ENCODE peak calls at places on chromosomes 7 and 10, in six cellular contexts. B is spleen, N is endothelial cell of umbilical vein, U is transverse colon, E is HCT116, Y is SK-N-MC. A is an unnamed sample. For H3K9me3, the result is how much of the 10 kb centered on the place peaks cover.

GRCh38 chr7:45696476-45696875 is 122.3 kb downstream of the ADCY1 start:
- DNase-seq in B (peak), N (no peak), U (no peak), E (no peak), Y (no peak), A (peak)

GRCh38 chr7:51025668-51026067 is 243.0 kb upstream of the GRB10 start:
- DNase-seq in B (no peak), N (no peak), U (no peak), E (no peak), Y (no peak), A (no peak)

GRCh38 chr7:121473645-121474300 is 77.7 kb upstream of the FAM3C start:
- DNase-seq in B (no peak), N (no peak), U (peak), E (no peak), Y (no peak), A (no peak)

GRCh38 chr7:85160223-85160622 is 26.6 kb downstream of the SEMA3D start:
- DNase-seq in B (no peak), N (peak), U (no peak), E (no peak), Y (no peak), A (no peak)

GRCh38 chr10:64156131-64156530 is 634.9 kb downstream of the REEP3 start:
- DNase-seq in B (no peak), N (no peak), U (no peak), E (no peak), Y (no peak), A (no peak)

GRCh38 chr7:116686812-116687419 is 14.9 kb downstream of the MET start:
- DNase-seq in B (no peak), N (no peak), U (no peak), E (no peak), Y (no peak), A (no peak)

GRCh38 chr10:9342865-9343450 is 1288.5 kb downstream of the GATA3 start:
- DNase-seq in B (no peak), N (peak), U (no peak), E (no peak), Y (no peak), A (no peak)

GRCh38 chr10:34768261-34768971 is 46.7 kb downstream of the PARD3 start:
- DNase-seq in B (no peak), N (no peak), U (peak), E (no peak), Y (no peak), A (peak)

GRCh38 chr10:107544706-107545520 is 380.4 kb upstream of the SORCS1 start:
- DNase-seq in B (no peak), N (no peak), U (no peak), E (no peak), Y (no peak), A (no peak)

GRCh38 chr7:158061031-158061630 is 526.5 kb downstream of the PTPRN2 start:
- DNase-seq in B (peak), N (no peak), U (no peak), E (no peak), Y (no peak), A (no peak)

GRCh38 chr7:158060216-158060615 is 527.4 kb downstream of the PTPRN2 start:
- DNase-seq in B (peak), N (no peak), U (no peak), E (no peak), Y (no peak), A (no peak)

GRCh38 chr7:158063850-158064610 is 523.6 kb downstream of the PTPRN2 start:
- DNase-seq in B (peak), N (no peak), U (no peak), E (no peak), Y (no peak), A (no peak)

GRCh38 chr7:158062661-158063060 is 525.0 kb downstream of the PTPRN2 start:
- DNase-seq in B (peak), N (no peak), U (no peak), E (no peak), Y (no peak), A (no peak)

DNA sequence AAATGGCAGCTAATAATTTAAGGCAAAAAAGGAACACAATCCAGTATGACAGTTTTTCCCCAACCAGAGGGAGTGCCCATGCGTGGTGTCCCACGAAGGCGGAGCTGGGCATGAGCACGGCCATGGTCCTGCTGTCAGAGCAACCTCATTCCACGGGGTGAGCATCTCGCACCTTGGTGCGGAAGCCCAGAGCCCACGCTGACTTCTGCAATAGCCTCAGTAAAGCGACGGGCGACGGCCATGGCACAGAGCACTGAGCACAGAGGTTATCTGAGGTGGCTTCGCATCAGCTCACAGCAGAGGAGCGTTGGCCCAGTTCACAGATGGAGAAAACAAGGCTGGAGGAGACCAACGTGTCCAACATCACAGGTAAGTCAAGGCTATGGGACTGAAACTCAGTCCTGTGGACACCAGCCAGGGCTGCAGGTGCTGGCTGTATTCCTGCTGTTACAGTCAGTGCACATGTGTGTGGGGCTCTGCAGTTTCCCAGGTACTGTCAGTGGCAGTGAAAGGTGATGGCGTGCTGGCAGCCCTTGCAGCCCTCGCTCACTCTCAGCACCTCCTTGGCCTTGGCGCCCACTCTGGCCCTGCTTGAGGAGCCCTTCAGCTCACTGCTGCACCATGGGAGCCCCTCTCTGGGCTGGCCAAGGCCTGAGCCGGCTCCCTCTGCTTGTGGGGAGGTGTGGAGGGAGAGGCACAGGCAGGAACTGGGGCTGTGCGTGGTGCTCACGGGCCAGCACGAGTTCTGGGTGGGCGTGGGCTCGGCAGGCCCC is 525.6 kb downstream of the PTPRN2 start:
- DNase-seq in B (peak), N (no peak), U (no peak), E (no peak), Y (no peak), A (no peak)
- H3K9me3 ChIP-seq in B (under half), N (under half), U (under half), E (under half), Y (under half), A (under half)

DNA sequence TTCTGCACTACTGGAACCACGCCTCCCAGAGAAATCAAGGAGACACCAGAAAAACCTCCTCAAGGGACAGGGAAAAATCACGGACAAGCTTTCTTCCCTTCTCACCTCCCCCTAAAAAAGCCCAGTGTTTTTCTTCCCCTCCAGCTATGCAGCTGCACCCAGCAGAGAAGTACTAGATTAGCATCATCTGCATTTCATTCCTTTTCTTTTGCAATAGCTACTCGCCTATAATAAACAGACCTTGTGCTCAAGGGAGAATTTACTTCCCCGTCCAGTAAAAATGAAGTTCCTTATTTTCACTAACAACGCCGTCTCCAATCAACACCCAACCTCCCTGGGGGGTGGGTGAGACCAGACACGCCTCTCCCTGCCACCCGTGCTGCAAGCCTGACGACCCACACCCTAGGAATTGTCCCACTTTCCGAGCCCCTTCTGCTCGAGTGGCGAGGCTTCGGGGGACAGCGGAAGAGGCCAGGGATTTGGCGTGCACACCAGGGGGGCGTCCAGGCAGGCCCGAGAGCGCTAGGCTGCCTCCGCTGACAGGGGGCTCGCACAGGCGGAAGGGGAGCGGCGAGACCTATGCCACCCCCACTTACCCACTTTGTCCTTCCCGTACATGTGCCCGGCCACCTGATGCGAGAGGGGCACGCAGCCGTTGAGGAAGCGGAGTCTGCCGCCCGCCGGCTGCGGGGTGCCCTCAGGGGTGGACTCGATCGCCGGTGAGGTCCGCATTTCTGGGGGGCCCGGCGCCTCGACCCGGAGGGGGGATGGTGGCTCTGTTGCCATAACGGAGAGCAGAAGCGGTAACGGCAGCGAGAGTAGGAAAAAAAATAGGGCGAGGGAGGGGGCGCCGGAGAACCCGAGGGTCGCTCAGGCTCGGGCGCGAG is 625 bp downstream of the IPMK start:
- DNase-seq in B (peak), N (peak), U (peak), E (no peak), Y (no peak), A (peak)
- TF ChIP-seq POLR2AphosphoS5 in B (peak), N (no peak), U (peak), E (no peak), Y (no peak), A (peak)

DNA sequence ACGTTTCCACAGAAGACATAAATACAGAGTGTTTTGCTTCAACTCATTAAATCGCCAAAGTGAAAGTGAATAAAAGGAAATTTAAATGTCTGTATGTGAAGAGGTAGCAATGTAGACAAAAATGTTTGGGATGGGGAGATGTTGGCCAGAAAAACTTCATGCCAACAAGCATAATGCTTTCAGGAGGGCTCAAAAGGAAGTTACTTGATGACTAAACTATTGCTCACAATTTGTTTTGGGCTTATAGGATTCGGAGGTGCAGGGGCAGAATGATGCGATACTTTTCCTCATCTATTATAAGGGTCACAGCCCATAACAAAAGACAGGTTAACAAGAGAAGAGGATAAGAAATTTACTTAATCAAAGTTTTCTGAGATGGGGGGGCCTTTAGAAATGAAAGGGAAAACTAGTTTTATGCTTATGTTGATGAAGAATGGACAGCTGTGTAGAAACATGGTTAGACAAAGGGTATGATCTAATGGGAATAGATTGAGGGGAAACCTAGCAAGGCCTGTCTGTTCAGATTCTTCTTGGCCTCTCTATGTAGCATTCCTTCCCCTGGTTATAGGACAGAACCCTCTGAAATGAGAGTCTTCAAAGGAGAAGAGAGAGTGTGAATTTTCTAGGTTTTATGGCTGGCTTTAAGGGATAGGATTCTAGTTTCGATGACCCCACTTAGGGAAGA is 898.6 kb downstream of the LRMDA start:
- DNase-seq in B (no peak), N (peak), U (no peak), E (no peak), Y (no peak), A (no peak)
- H3K27ac ChIP-seq in B (no peak), N (peak), U (no peak), E (no peak), Y (no peak), A (no peak)

GRCh38 chr10:80466724-80467326 is 12.7 kb downstream of the TSPAN14 start:
- DNase-seq in B (no peak), N (no peak), U (no peak), E (no peak), Y (no peak), A (no peak)

GRCh38 chr10:80470266-80470665 is 16.2 kb downstream of the TSPAN14 start:
- DNase-seq in B (no peak), N (no peak), U (no peak), E (no peak), Y (no peak), A (no peak)

GRCh38 chr10:80468806-80469421 is 14.8 kb downstream of the TSPAN14 start:
- DNase-seq in B (no peak), N (no peak), U (no peak), E (no peak), Y (no peak), A (no peak)

GRCh38 chr10:80465839-80466590 is 11.9 kb downstream of the TSPAN14 start:
- DNase-seq in B (peak), N (no peak), U (no peak), E (no peak), Y (no peak), A (no peak)

GRCh38 chr10:80468002-80468401 is 13.9 kb downstream of the TSPAN14 start:
- DNase-seq in B (peak), N (peak), U (peak), E (no peak), Y (no peak), A (peak)
- H3K9me3 ChIP-seq in B (under half), N (under half), U (under half), E (under half), Y (under half), A (under half)

DNA sequence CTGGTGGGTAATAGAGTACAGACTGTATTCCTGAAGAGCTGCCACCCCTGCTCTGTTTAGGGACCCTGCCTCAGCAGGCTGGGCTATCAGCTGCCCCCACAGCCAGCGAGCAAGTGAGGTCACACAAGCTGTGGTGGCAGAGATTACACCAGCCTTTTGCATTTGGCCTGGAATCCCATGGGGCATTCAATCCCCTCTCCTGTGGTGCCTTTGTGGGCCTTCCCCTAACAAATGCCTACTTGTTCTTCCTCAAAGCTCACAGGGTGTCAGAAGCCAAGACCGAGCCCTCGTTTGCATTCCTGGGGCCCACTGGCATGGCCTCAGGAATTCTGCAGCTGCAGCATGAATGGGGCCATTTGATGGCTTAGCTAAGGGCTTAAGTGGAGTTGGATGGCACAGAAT is 212.7 kb upstream of the PHYHIPL start:
- DNase-seq in B (no peak), N (no peak), U (no peak), E (no peak), Y (no peak), A (no peak)
- TF ChIP-seq POLR2AphosphoS5 in B (no peak), N (no peak), U (no peak), E (no peak), Y (no peak), A (peak)

GRCh38 chr10:110873951-110874350 is 2.2 kb downstream of the PDCD4 start:
- DNase-seq in B (no peak), N (peak), U (no peak), E (no peak), Y (no peak), A (no peak)

GRCh38 chr10:110876788-110877187 is 5.1 kb downstream of the PDCD4 start:
- DNase-seq in B (no peak), N (no peak), U (no peak), E (no peak), Y (no peak), A (no peak)

GRCh38 chr10:110872984-110873569 is 1.3 kb downstream of the PDCD4 start:
- DNase-seq in B (no peak), N (peak), U (no peak), E (no peak), Y (no peak), A (no peak)

GRCh38 chr10:110872145-110872983 is 636 bp downstream of the PDCD4 start:
- DNase-seq in B (peak), N (peak), U (peak), E (no peak), Y (no peak), A (peak)

GRCh38 chr10:110876000-110876399 is 4.3 kb downstream of the PDCD4 start:
- DNase-seq in B (no peak), N (no peak), U (no peak), E (no peak), Y (no peak), A (no peak)
- H3K27ac ChIP-seq in B (no peak), N (no peak), U (peak), E (no peak), Y (no peak), A (no peak)

DNA sequence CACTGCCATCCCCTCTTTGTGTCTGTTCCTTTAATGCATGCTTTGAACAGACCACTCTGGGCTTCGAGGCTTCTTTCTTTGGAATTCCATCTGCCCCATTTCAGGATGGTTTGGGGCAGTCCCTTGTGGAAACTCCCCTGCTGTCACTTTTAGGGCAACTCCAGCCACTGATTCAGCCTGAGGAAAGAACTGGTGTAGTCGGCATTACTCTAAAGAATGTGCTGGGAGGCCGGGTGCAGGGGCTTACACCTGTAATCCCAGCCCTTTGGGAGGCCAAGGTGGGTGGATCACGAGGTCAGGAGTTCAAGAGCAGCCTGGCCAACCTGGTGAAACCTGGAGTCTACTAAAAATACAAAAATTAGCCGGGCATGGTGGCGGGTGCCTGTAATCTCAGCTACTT is 358.1 kb upstream of the NUPR2 start:
- DNase-seq in B (no peak), N (no peak), U (no peak), E (no peak), Y (no peak), A (no peak)
- H3K9me3 ChIP-seq in B (half or more), N (under half), U (half or more), E (under half), Y (under half), A (half or more)

GRCh38 chr10:113960617-113961260 is 82.9 kb upstream of the ADRB1 start:
- DNase-seq in B (no peak), N (no peak), U (peak), E (no peak), Y (no peak), A (no peak)
- TF ChIP-seq POLR2AphosphoS5 in B (no peak), N (no peak), U (peak), E (no peak), Y (no peak), A (no peak)

GRCh38 chr7:155762639-155763038 is 49.6 kb downstream of the SHH start:
- DNase-seq in B (no peak), N (no peak), U (no peak), E (no peak), Y (no peak), A (no peak)

GRCh38 chr7:155759740-155760430 is 52.4 kb downstream of the SHH start:
- DNase-seq in B (no peak), N (no peak), U (peak), E (no peak), Y (no peak), A (no peak)

GRCh38 chr7:155763721-155764431 is 48.4 kb downstream of the SHH start:
- DNase-seq in B (peak), N (peak), U (no peak), E (no peak), Y (no peak), A (no peak)

GRCh38 chr7:155763122-155763521 is 49.1 kb downstream of the SHH start:
- DNase-seq in B (no peak), N (no peak), U (no peak), E (no peak), Y (no peak), A (no peak)

DNA sequence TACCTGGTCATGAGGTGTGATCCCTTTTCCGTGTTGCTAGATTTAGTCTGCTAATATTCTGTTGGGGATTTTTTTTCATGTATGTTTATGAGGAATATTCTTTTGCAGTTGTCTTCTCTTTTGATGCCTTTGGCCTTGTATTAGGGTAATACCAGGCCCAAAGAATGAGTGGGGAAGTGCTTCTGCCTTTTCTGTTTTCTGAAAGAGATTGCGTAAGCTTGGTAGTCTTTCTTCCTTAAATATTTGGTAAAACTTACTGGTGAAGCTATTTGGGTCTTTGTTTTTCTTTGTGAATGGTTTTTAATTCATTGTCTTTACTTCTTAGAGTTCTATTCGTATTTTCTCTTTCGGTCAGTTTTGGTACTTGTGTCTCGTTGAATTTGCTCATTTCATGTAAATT is 51.1 kb downstream of the SHH start:
- DNase-seq in B (no peak), N (no peak), U (no peak), E (no peak), Y (no peak), A (no peak)
- H3K27ac ChIP-seq in B (peak), N (no peak), U (no peak), E (no peak), Y (no peak), A (no peak)

GRCh38 chr7:73786588-73786987 is 16.5 kb upstream of the CLDN3 start:
- DNase-seq in B (no peak), N (no peak), U (no peak), E (no peak), Y (no peak), A (no peak)

GRCh38 chr7:73789051-73789450 is 19.0 kb upstream of the CLDN3 start:
- DNase-seq in B (no peak), N (no peak), U (no peak), E (no peak), Y (no peak), A (no peak)
- H3K9me3 ChIP-seq in B (under half), N (under half), U (under half), E (under half), Y (under half), A (under half)

A was measured in breast epithelium.